ENCODE peak calls at places on chromosomes 4 and X, in eight cellular contexts. E is H9, D is lower leg skin, H is mesothelial cell of epicardium, R is HepG2, V is fibroblast of lung, L is BJ, I is colonic mucosa. A is an unnamed sample.

GRCh38 chr4:105741548-105741947 is 33.0 kb downstream of the GSTCD start:
- DNase-seq in E (no peak), D (no peak), H (no peak), R (no peak), V (peak), L (no peak), I (no peak), A (no peak)

GRCh38 chr4:157558016-157558415 is 337.5 kb downstream of the GRIA2 start:
- DNase-seq in E (no peak), D (no peak), H (no peak), R (no peak), V (no peak), L (no peak), I (no peak), A (no peak)

GRCh38 chr4:12555011-12555410 is 929.1 kb downstream of the RAB28 start:
- DNase-seq in E (no peak), D (no peak), H (no peak), R (no peak), V (peak), L (no peak), I (no peak), A (peak)

GRCh38 chrX:115939636-115940160 is 230.8 kb upstream of the AGTR2 start:
- DNase-seq in E (no peak), D (no peak), H (no peak), R (no peak), V (no peak), L (no peak), I (no peak), A (no peak)

GRCh38 chr4:3440979-3441500 is 728 bp upstream of the HGFAC start:
- DNase-seq in E (no peak), D (no peak), H (no peak), R (no peak), V (peak), L (no peak), I (no peak), A (no peak)

GRCh38 chr4:141339966-141340365 is 119.3 kb downstream of the ZNF330 start:
- DNase-seq in E (no peak), D (no peak), H (no peak), R (no peak), V (peak), L (no peak), I (no peak), A (peak)

GRCh38 chr4:5051210-5051691 is at the start of gene STK32B:
- DNase-seq in E (peak), D (peak), H (peak), R (no peak), V (peak), L (no peak), I (peak), A (peak)

GRCh38 chr4:99574530-99575314 is at the start of gene MTTP:
- DNase-seq in E (no peak), D (no peak), H (no peak), R (peak), V (no peak), L (no peak), I (no peak), A (no peak)

GRCh38 chr4:29002151-29002550 is 1718.0 kb upstream of the PCDH7 start:
- DNase-seq in E (peak), D (no peak), H (no peak), R (no peak), V (no peak), L (no peak), I (no peak), A (no peak)

GRCh38 chrX:46209768-46210167 is 335.5 kb downstream of the ZNF674 start:
- DNase-seq in E (no peak), D (no peak), H (no peak), R (no peak), V (peak), L (no peak), I (no peak), A (no peak)

GRCh38 chrX:20829665-20830481 is 544.3 kb upstream of the CNKSR2 start:
- DNase-seq in E (no peak), D (no peak), H (no peak), R (no peak), V (peak), L (no peak), I (no peak), A (no peak)

GRCh38 chrX:105314468-105314867 is 94.0 kb upstream of the TEX13A start:
- DNase-seq in E (no peak), D (no peak), H (no peak), R (no peak), V (peak), L (no peak), I (no peak), A (peak)

GRCh38 chr4:175035907-175036306 is 117.7 kb downstream of the ADAM29 start:
- DNase-seq in E (no peak), D (no peak), H (no peak), R (no peak), V (peak), L (no peak), I (no peak), A (peak)

GRCh38 chr4:25144870-25145481 is 15.3 kb downstream of the SEPSECS start:
- DNase-seq in E (no peak), D (no peak), H (no peak), R (no peak), V (peak), L (no peak), I (no peak), A (no peak)

GRCh38 chr4:89614155-89614554 is 222.8 kb downstream of the SNCA start:
- DNase-seq in E (no peak), D (no peak), H (no peak), R (no peak), V (no peak), L (no peak), I (no peak), A (no peak)

GRCh38 chrX:57906790-57907189 is 3.5 kb downstream of the ZXDA start:
- DNase-seq in E (no peak), D (no peak), H (no peak), R (no peak), V (peak), L (no peak), I (no peak), A (peak)

GRCh38 chr4:2663275-2663674 is 92.9 kb downstream of the TNIP2 start:
- DNase-seq in E (no peak), D (no peak), H (no peak), R (no peak), V (no peak), L (no peak), I (no peak), A (no peak)

GRCh38 chr4:142353149-142353738 is 492.9 kb downstream of the INPP4B start:
- DNase-seq in E (no peak), D (no peak), H (no peak), R (peak), V (peak), L (no peak), I (no peak), A (peak)

GRCh38 chr4:34731045-34731444 is 1513.3 kb downstream of the ARAP2 start:
- DNase-seq in E (no peak), D (no peak), H (no peak), R (no peak), V (no peak), L (no peak), I (no peak), A (peak)

GRCh38 chrX:13220916-13221315 is 98.9 kb downstream of the ATXN3L start:
- DNase-seq in E (no peak), D (no peak), H (no peak), R (no peak), V (peak), L (no peak), I (no peak), A (peak)

GRCh38 chrX:96861661-96862060 is 22.0 kb upstream of the RPA4 start:
- DNase-seq in E (no peak), D (no peak), H (no peak), R (no peak), V (no peak), L (no peak), I (no peak), A (no peak)

GRCh38 chr4:48680848-48681568 is 99.1 kb downstream of the FRYL start:
- DNase-seq in E (no peak), D (no peak), H (no peak), R (no peak), V (no peak), L (no peak), I (peak), A (no peak)

GRCh38 chr4:184762100-184762499 is 28.2 kb upstream of the CENPU start:
- DNase-seq in E (no peak), D (no peak), H (no peak), R (no peak), V (no peak), L (no peak), I (no peak), A (no peak)

GRCh38 chr4:36152712-36153111 is 91.6 kb downstream of the ARAP2 start:
- DNase-seq in E (no peak), D (no peak), H (no peak), R (no peak), V (no peak), L (no peak), I (no peak), A (no peak)

GRCh38 chrX:107629533-107629909 is 1.2 kb downstream of the PRPS1 start:
- DNase-seq in E (no peak), D (no peak), H (no peak), R (peak), V (peak), L (no peak), I (no peak), A (no peak)

GRCh38 chr4:167233523-167234387 is 539 bp downstream of the SPOCK3 start:
- DNase-seq in E (peak), D (no peak), H (no peak), R (no peak), V (peak), L (no peak), I (no peak), A (peak)
- TF ChIP-seq CTCF in E (no peak), D (no peak), H (no peak), R (no peak), V (no peak), L (no peak), I (no peak), A (peak)

GRCh38 chrX:17930850-17931249 is 69.8 kb upstream of the RAI2 start:
- DNase-seq in E (no peak), D (no peak), H (no peak), R (no peak), V (no peak), L (no peak), I (no peak), A (no peak)
- TF ChIP-seq CTCF in E (no peak), D (no peak), H (no peak), R (no peak), V (no peak), L (no peak), I (no peak), A (no peak)

GRCh38 chr4:44578954-44579353 is 72.5 kb downstream of the YIPF7 start:
- DNase-seq in E (no peak), D (no peak), H (no peak), R (no peak), V (no peak), L (no peak), I (no peak), A (no peak)

GRCh38 chr4:44580231-44580630 is 71.2 kb downstream of the YIPF7 start:
- DNase-seq in E (no peak), D (no peak), H (no peak), R (no peak), V (no peak), L (no peak), I (no peak), A (no peak)

DNA sequence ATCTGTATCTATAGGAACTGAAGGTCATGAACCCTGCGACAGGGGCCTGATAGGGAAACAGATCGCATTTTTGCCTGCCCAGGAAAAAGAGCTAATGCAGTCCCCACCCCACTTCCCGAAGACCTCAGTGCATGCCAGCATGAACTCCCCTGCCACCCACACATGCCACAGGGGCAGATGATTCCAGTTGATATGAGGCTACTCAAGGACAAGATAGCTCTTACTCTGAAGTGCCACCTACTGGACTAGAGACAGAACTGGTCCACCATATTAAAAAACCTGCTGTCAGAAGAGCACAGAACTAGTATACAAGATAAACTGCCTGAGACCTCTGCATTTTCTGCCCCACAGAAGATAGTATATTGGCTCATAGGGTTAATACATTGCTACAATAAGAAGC is 68.0 kb downstream of the YIPF7 start:
- DNase-seq in E (peak), D (no peak), H (no peak), R (no peak), V (no peak), L (no peak), I (no peak), A (no peak)
- TF ChIP-seq CTCF in E (peak), D (no peak), H (no peak), R (no peak), V (no peak), L (no peak), I (no peak), A (no peak)

DNA sequence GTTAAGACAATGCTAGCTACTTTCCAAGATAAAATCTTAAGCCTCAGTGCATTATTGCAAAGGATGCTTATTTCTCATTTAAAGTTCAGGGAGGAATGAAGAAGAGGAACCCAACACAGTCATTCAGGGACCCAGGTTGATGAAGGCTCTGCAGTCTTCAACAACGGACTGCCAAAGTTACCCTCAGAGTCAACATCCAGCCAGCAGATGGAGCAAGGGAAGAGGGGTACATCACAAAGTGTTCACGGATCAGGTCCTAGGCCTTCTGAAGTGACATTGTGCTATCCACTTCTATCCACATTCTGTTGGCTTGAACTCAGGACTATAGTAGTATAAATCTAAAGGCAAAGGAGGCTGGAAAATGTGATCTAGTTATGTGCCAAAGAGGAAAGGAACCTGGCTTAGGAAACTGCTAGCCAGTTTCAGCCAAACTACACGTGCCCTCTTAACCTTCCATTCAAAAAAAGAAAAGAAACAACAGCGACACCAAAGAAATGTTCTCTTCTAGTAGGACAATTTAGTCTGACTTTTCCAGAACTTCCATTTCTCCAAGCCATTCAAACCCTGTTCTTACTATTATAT is 28.8 kb downstream of the NKX6-1 start:
- DNase-seq in E (peak), D (no peak), H (no peak), R (peak), V (no peak), L (no peak), I (no peak), A (no peak)
- TF ChIP-seq CTCF in E (peak), D (no peak), H (no peak), R (peak), V (peak), L (peak), I (no peak), A (no peak)

GRCh38 chrX:12115377-12115776 is 22.9 kb upstream of the FRMPD4 start:
- DNase-seq in E (peak), D (no peak), H (no peak), R (no peak), V (no peak), L (no peak), I (no peak), A (no peak)
- TF ChIP-seq CTCF in E (peak), D (no peak), H (no peak), R (no peak), V (no peak), L (no peak), I (no peak), A (no peak)

DNA sequence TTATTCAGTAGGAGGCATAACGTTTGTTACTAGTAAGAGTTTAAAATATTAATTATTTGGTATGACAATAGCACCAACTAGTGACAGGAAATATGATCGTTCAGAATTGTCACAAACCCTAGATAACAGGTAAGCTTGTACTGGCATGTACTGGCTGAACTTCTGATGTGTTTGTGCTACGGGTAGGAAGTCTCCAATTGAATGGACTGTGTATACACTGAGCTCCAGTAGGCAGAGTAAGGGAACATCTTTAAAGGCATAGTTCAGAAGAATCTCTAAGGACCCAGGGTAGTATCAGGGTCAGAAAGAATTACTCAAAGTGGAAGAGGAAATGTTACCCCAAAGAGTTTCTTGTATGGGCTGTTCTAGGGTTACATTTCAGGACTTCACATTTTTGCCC is 230.4 kb downstream of the EDA2R start:
- DNase-seq in E (no peak), D (no peak), H (no peak), R (no peak), V (no peak), L (no peak), I (no peak), A (no peak)
- TF ChIP-seq CTCF in E (no peak), D (no peak), H (no peak), R (no peak), V (no peak), L (no peak), I (peak), A (no peak)

A was measured in astrocyte of the cerebellum.